ENCODE peak calls at places on chromosome 14, in nine cellular contexts. One of them, this sample, is unnamed.

GRCh38 chr14:73777420-73777819 is 63.2 kb upstream of the PNMA1 start:
- DNase-seq in glutamatergic neuron: no peak
- DNase-seq in naive thymus-derived CD8-positive, alpha-beta T cell: no peak
- DNase-seq in pancreas: no peak
- DNase-seq in posterior vena cava: no peak
- DNase-seq in T47D: peak; percentile 94
- DNase-seq in activated CD8-positive, alpha-beta memory T cell treated with anti-CD3 and anti-CD28 coated beads, Interleukin-2, amount 50 U/mL, for 4 hours: no peak
- DNase-seq in NCI-H2107: no peak
- DNase-seq in RPMI7951: no peak
- DNase-seq in this sample: peak; percentile 33

GRCh38 chr14:64417042-64417770 is 29.1 kb downstream of the MTHFD1 start:
- DNase-seq in glutamatergic neuron: no peak
- DNase-seq in naive thymus-derived CD8-positive, alpha-beta T cell: no peak
- DNase-seq in pancreas: no peak
- DNase-seq in posterior vena cava: no peak
- DNase-seq in T47D: no peak
- DNase-seq in activated CD8-positive, alpha-beta memory T cell treated with anti-CD3 and anti-CD28 coated beads, Interleukin-2, amount 50 U/mL, for 4 hours: no peak
- DNase-seq in NCI-H2107: no peak
- DNase-seq in RPMI7951: peak; percentile 57
- DNase-seq in this sample: no peak

GRCh38 chr14:97218336-97218712 is 421.1 kb downstream of the VRK1 start:
- DNase-seq in glutamatergic neuron: no peak
- DNase-seq in naive thymus-derived CD8-positive, alpha-beta T cell: no peak
- DNase-seq in pancreas: no peak
- DNase-seq in posterior vena cava: no peak
- DNase-seq in T47D: no peak
- DNase-seq in activated CD8-positive, alpha-beta memory T cell treated with anti-CD3 and anti-CD28 coated beads, Interleukin-2, amount 50 U/mL, for 4 hours: no peak
- DNase-seq in NCI-H2107: no peak
- DNase-seq in RPMI7951: peak; percentile 15
- DNase-seq in this sample: no peak

GRCh38 chr14:54738009-54738408 is 164.6 kb downstream of the GCH1 start:
- DNase-seq in glutamatergic neuron: no peak
- DNase-seq in naive thymus-derived CD8-positive, alpha-beta T cell: no peak
- DNase-seq in pancreas: no peak
- DNase-seq in posterior vena cava: no peak
- DNase-seq in T47D: no peak
- DNase-seq in activated CD8-positive, alpha-beta memory T cell treated with anti-CD3 and anti-CD28 coated beads, Interleukin-2, amount 50 U/mL, for 4 hours: no peak
- DNase-seq in NCI-H2107: no peak
- DNase-seq in RPMI7951: peak; percentile 82
- DNase-seq in this sample: no peak

GRCh38 chr14:35257809-35258208 is 34.4 kb upstream of the PSMA6 start:
- DNase-seq in glutamatergic neuron: no peak
- DNase-seq in naive thymus-derived CD8-positive, alpha-beta T cell: no peak
- DNase-seq in pancreas: no peak
- DNase-seq in posterior vena cava: no peak
- DNase-seq in T47D: no peak
- DNase-seq in activated CD8-positive, alpha-beta memory T cell treated with anti-CD3 and anti-CD28 coated beads, Interleukin-2, amount 50 U/mL, for 4 hours: no peak
- DNase-seq in NCI-H2107: no peak
- DNase-seq in RPMI7951: peak; percentile 3
- DNase-seq in this sample: no peak

GRCh38 chr14:72701610-72702009 is 192.3 kb downstream of the DPF3 start:
- DNase-seq in glutamatergic neuron: no peak
- DNase-seq in naive thymus-derived CD8-positive, alpha-beta T cell: no peak
- DNase-seq in pancreas: no peak
- DNase-seq in posterior vena cava: no peak
- DNase-seq in T47D: no peak
- DNase-seq in activated CD8-positive, alpha-beta memory T cell treated with anti-CD3 and anti-CD28 coated beads, Interleukin-2, amount 50 U/mL, for 4 hours: no peak
- DNase-seq in NCI-H2107: no peak
- DNase-seq in RPMI7951: peak; percentile 84
- DNase-seq in this sample: no peak

GRCh38 chr14:34301107-34301734 is 160.8 kb downstream of the SPTSSA start:
- DNase-seq in glutamatergic neuron: no peak
- DNase-seq in naive thymus-derived CD8-positive, alpha-beta T cell: no peak
- DNase-seq in pancreas: no peak
- DNase-seq in posterior vena cava: no peak
- DNase-seq in T47D: peak; percentile 82
- DNase-seq in activated CD8-positive, alpha-beta memory T cell treated with anti-CD3 and anti-CD28 coated beads, Interleukin-2, amount 50 U/mL, for 4 hours: no peak
- DNase-seq in NCI-H2107: peak; percentile 58
- DNase-seq in RPMI7951: peak; percentile 41
- DNase-seq in this sample: no peak

GRCh38 chr14:68468437-68469207 is 324.2 kb downstream of the ZFP36L1 start:
- DNase-seq in glutamatergic neuron: no peak
- DNase-seq in naive thymus-derived CD8-positive, alpha-beta T cell: no peak
- DNase-seq in pancreas: no peak
- DNase-seq in posterior vena cava: no peak
- DNase-seq in T47D: peak; percentile 31
- DNase-seq in activated CD8-positive, alpha-beta memory T cell treated with anti-CD3 and anti-CD28 coated beads, Interleukin-2, amount 50 U/mL, for 4 hours: peak; percentile 26
- DNase-seq in NCI-H2107: no peak
- DNase-seq in RPMI7951: peak; percentile 95
- DNase-seq in this sample: no peak

GRCh38 chr14:102171173-102172020 is 31.7 kb downstream of the WDR20 start:
- DNase-seq in glutamatergic neuron: no peak
- DNase-seq in naive thymus-derived CD8-positive, alpha-beta T cell: no peak
- DNase-seq in pancreas: no peak
- DNase-seq in posterior vena cava: no peak
- DNase-seq in T47D: no peak
- DNase-seq in activated CD8-positive, alpha-beta memory T cell treated with anti-CD3 and anti-CD28 coated beads, Interleukin-2, amount 50 U/mL, for 4 hours: no peak
- DNase-seq in NCI-H2107: no peak
- DNase-seq in RPMI7951: peak; percentile 3
- DNase-seq in this sample: no peak

GRCh38 chr14:53016491-53016890 is 65.6 kb upstream of the FERMT2 start:
- DNase-seq in glutamatergic neuron: no peak
- DNase-seq in naive thymus-derived CD8-positive, alpha-beta T cell: no peak
- DNase-seq in pancreas: no peak
- DNase-seq in posterior vena cava: no peak
- DNase-seq in T47D: no peak
- DNase-seq in activated CD8-positive, alpha-beta memory T cell treated with anti-CD3 and anti-CD28 coated beads, Interleukin-2, amount 50 U/mL, for 4 hours: no peak
- DNase-seq in NCI-H2107: no peak
- DNase-seq in RPMI7951: no peak
- DNase-seq in this sample: no peak

GRCh38 chr14:102282751-102283465 is 22.1 kb downstream of the MOK start:
- DNase-seq in glutamatergic neuron: no peak
- DNase-seq in naive thymus-derived CD8-positive, alpha-beta T cell: no peak
- DNase-seq in pancreas: no peak
- DNase-seq in posterior vena cava: no peak
- DNase-seq in T47D: no peak
- DNase-seq in activated CD8-positive, alpha-beta memory T cell treated with anti-CD3 and anti-CD28 coated beads, Interleukin-2, amount 50 U/mL, for 4 hours: no peak
- DNase-seq in NCI-H2107: no peak
- DNase-seq in RPMI7951: no peak
- DNase-seq in this sample: no peak

GRCh38 chr14:71610149-71610548 is 322.1 kb upstream of the RGS6 start:
- DNase-seq in glutamatergic neuron: no peak
- DNase-seq in naive thymus-derived CD8-positive, alpha-beta T cell: no peak
- DNase-seq in pancreas: no peak
- DNase-seq in posterior vena cava: no peak
- DNase-seq in T47D: no peak
- DNase-seq in activated CD8-positive, alpha-beta memory T cell treated with anti-CD3 and anti-CD28 coated beads, Interleukin-2, amount 50 U/mL, for 4 hours: no peak
- DNase-seq in NCI-H2107: no peak
- DNase-seq in RPMI7951: no peak
- DNase-seq in this sample: no peak

GRCh38 chr14:77318006-77318553 is 2.6 kb downstream of the POMT2 start:
- DNase-seq in glutamatergic neuron: no peak
- DNase-seq in naive thymus-derived CD8-positive, alpha-beta T cell: no peak
- DNase-seq in pancreas: no peak
- DNase-seq in posterior vena cava: no peak
- DNase-seq in T47D: no peak
- DNase-seq in activated CD8-positive, alpha-beta memory T cell treated with anti-CD3 and anti-CD28 coated beads, Interleukin-2, amount 50 U/mL, for 4 hours: no peak
- DNase-seq in NCI-H2107: no peak
- DNase-seq in RPMI7951: no peak
- DNase-seq in this sample: no peak

GRCh38 chr14:31550589-31550988 is 10.6 kb upstream of the NUBPL start:
- DNase-seq in glutamatergic neuron: no peak
- DNase-seq in naive thymus-derived CD8-positive, alpha-beta T cell: no peak
- DNase-seq in pancreas: no peak
- DNase-seq in posterior vena cava: no peak
- DNase-seq in T47D: no peak
- DNase-seq in activated CD8-positive, alpha-beta memory T cell treated with anti-CD3 and anti-CD28 coated beads, Interleukin-2, amount 50 U/mL, for 4 hours: no peak
- DNase-seq in NCI-H2107: no peak
- DNase-seq in RPMI7951: no peak
- DNase-seq in this sample: no peak

GRCh38 chr14:94390372-94391086 is 2.1 kb upstream of the SERPINA1 start:
- DNase-seq in glutamatergic neuron: no peak
- DNase-seq in naive thymus-derived CD8-positive, alpha-beta T cell: no peak
- DNase-seq in pancreas: peak; percentile 72
- DNase-seq in posterior vena cava: peak; percentile 90
- DNase-seq in T47D: peak; percentile 100
- DNase-seq in activated CD8-positive, alpha-beta memory T cell treated with anti-CD3 and anti-CD28 coated beads, Interleukin-2, amount 50 U/mL, for 4 hours: no peak
- DNase-seq in NCI-H2107: no peak
- DNase-seq in RPMI7951: peak; percentile 24
- DNase-seq in this sample: no peak

GRCh38 chr14:84445486-84445885 is 1084.5 kb upstream of the FLRT2 start:
- DNase-seq in glutamatergic neuron: no peak
- DNase-seq in naive thymus-derived CD8-positive, alpha-beta T cell: no peak
- DNase-seq in pancreas: no peak
- DNase-seq in posterior vena cava: no peak
- DNase-seq in T47D: no peak
- DNase-seq in activated CD8-positive, alpha-beta memory T cell treated with anti-CD3 and anti-CD28 coated beads, Interleukin-2, amount 50 U/mL, for 4 hours: no peak
- DNase-seq in NCI-H2107: no peak
- DNase-seq in RPMI7951: no peak
- DNase-seq in this sample: no peak

GRCh38 chr14:61577506-61577931 is 117.8 kb upstream of the HIF1A start:
- DNase-seq in glutamatergic neuron: no peak
- DNase-seq in naive thymus-derived CD8-positive, alpha-beta T cell: no peak
- DNase-seq in pancreas: no peak
- DNase-seq in posterior vena cava: no peak
- DNase-seq in T47D: no peak
- DNase-seq in activated CD8-positive, alpha-beta memory T cell treated with anti-CD3 and anti-CD28 coated beads, Interleukin-2, amount 50 U/mL, for 4 hours: no peak
- DNase-seq in NCI-H2107: no peak
- DNase-seq in RPMI7951: no peak
- DNase-seq in this sample: no peak

GRCh38 chr14:80587096-80587724 is 354.3 kb downstream of the CEP128 start:
- DNase-seq in glutamatergic neuron: no peak
- DNase-seq in naive thymus-derived CD8-positive, alpha-beta T cell: no peak
- DNase-seq in pancreas: no peak
- DNase-seq in posterior vena cava: no peak
- DNase-seq in T47D: peak; percentile 68
- DNase-seq in activated CD8-positive, alpha-beta memory T cell treated with anti-CD3 and anti-CD28 coated beads, Interleukin-2, amount 50 U/mL, for 4 hours: no peak
- DNase-seq in NCI-H2107: no peak
- DNase-seq in RPMI7951: peak; percentile 24
- DNase-seq in this sample: no peak

GRCh38 chr14:95811813-95812212 is 64.8 kb upstream of the TUNAR start:
- DNase-seq in glutamatergic neuron: no peak
- DNase-seq in naive thymus-derived CD8-positive, alpha-beta T cell: no peak
- DNase-seq in pancreas: no peak
- DNase-seq in posterior vena cava: no peak
- DNase-seq in T47D: no peak
- DNase-seq in activated CD8-positive, alpha-beta memory T cell treated with anti-CD3 and anti-CD28 coated beads, Interleukin-2, amount 50 U/mL, for 4 hours: no peak
- DNase-seq in NCI-H2107: no peak
- DNase-seq in RPMI7951: no peak
- DNase-seq in this sample: no peak

GRCh38 chr14:101954501-101954900 is 9.9 kb upstream of the DYNC1H1 start:
- DNase-seq in glutamatergic neuron: no peak
- DNase-seq in naive thymus-derived CD8-positive, alpha-beta T cell: no peak
- DNase-seq in pancreas: no peak
- DNase-seq in posterior vena cava: peak; percentile 55
- DNase-seq in T47D: no peak
- DNase-seq in activated CD8-positive, alpha-beta memory T cell treated with anti-CD3 and anti-CD28 coated beads, Interleukin-2, amount 50 U/mL, for 4 hours: no peak
- DNase-seq in NCI-H2107: no peak
- DNase-seq in RPMI7951: no peak
- DNase-seq in this sample: no peak

GRCh38 chr14:66477567-66477966 is 8.6 kb upstream of the CCDC196 start:
- DNase-seq in glutamatergic neuron: no peak
- DNase-seq in naive thymus-derived CD8-positive, alpha-beta T cell: no peak
- DNase-seq in pancreas: no peak
- DNase-seq in posterior vena cava: no peak
- DNase-seq in T47D: no peak
- DNase-seq in activated CD8-positive, alpha-beta memory T cell treated with anti-CD3 and anti-CD28 coated beads, Interleukin-2, amount 50 U/mL, for 4 hours: no peak
- DNase-seq in NCI-H2107: no peak
- DNase-seq in RPMI7951: no peak
- DNase-seq in this sample: no peak

This sample was measured in naive B cell.